ENCODE peak calls at places on chromosomes 12 and 14, in four cellular contexts. H is heart right ventricle, W is lower lobe of right lung, X is PC-3. F is an unnamed sample.

GRCh38 chr14:91292476-91292875 is 48.0 kb upstream of the GPR68 start:
- DNase-seq in H (no peak), W (peak; percentile 17), X (no peak), F (no peak)

GRCh38 chr14:56065621-56066295 is 52.5 kb upstream of the PELI2 start:
- DNase-seq in H (no peak), W (no peak), X (no peak), F (no peak)

GRCh38 chr14:69815556-69815955 is 18.5 kb upstream of the SLC10A1 start:
- DNase-seq in H (no peak), W (no peak), X (no peak), F (no peak)

GRCh38 chr14:40133484-40133883 is 701.3 kb upstream of the FBXO33 start:
- DNase-seq in H (no peak), W (no peak), X (no peak), F (no peak)

GRCh38 chr12:49897276-49897675 is 6.4 kb downstream of the FAIM2 start:
- DNase-seq in H (no peak), W (peak; percentile 30), X (no peak), F (no peak)

GRCh38 chr14:24277606-24278321 is 6.4 kb upstream of the RABGGTA start:
- DNase-seq in H (no peak), W (peak; percentile 77), X (no peak), F (no peak)

GRCh38 chr14:53472306-53472705 is 319.2 kb upstream of the DDHD1 start:
- DNase-seq in H (no peak), W (no peak), X (no peak), F (no peak)

GRCh38 chr12:94049718-94050117 is 98.7 kb upstream of the PLXNC1 start:
- DNase-seq in H (no peak), W (no peak), X (no peak), F (no peak)

GRCh38 chr12:99059824-99060526 is 414.9 kb downstream of the APAF1 start:
- DNase-seq in H (peak; percentile 26), W (no peak), X (peak; percentile 12), F (peak; percentile 67)

GRCh38 chr14:58662028-58662427 is 24.3 kb downstream of the DACT1 start:
- DNase-seq in H (no peak), W (no peak), X (no peak), F (no peak)

DNA sequence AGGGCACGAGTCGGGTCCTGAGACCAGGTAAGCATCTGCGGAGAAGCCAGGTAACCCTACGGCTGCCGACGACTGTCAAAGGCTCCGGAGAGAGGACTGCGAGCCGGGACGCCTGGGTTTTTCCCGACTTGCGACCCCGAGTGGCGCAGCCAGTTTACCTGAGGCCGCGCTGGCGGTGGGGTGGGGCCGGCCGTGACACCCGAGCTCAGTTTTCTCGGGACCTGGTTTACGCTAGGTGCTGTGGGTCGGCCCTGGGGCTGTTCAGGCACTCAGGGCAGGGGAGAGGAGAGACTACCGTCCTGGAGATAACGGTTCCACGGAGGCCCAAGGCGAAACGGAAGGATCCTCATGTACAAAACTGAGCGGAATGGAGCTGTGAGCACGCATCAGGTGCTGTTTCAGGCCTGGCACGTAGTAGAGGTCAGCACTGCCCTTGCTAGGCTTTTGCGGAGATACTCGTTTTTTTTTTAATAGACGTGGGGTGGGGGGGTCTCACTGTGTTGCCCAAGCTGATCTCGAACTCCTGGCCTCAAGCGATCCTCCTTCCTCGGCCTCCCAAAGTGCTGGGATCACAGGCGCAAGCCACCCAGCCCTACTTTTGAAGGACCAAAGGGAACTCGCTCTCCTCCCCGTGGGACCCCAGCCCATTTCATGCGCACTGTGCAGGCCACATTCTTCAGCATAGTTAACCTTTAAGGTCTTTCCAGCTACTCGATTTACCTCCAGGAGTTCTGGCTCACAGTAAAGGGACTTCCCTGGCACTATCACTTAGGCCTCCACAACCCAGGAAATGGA is 466 bp downstream of the MTRFR start:
- DNase-seq in H (no peak), W (no peak), X (peak; percentile 25), F (no peak)
- H3K4me1 ChIP-seq in H (peaks cover 48% of the 10 kb centered on the region), W (peaks cover 49% of the 10 kb centered on the region), X (peaks cover 24% of the 10 kb centered on the region), F (peaks cover 19% of the 10 kb centered on the region)

GRCh38 chr14:85701116-85701515 is 171.2 kb downstream of the FLRT2 start:
- DNase-seq in H (no peak), W (no peak), X (no peak), F (no peak)

GRCh38 chr14:85701763-85702162 is 171.8 kb downstream of the FLRT2 start:
- DNase-seq in H (no peak), W (no peak), X (no peak), F (no peak)

GRCh38 chr14:85702937-85703336 is 173.0 kb downstream of the FLRT2 start:
- DNase-seq in H (no peak), W (no peak), X (no peak), F (no peak)

GRCh38 chr14:85702191-85702590 is 172.2 kb downstream of the FLRT2 start:
- DNase-seq in H (no peak), W (no peak), X (no peak), F (no peak)
- TF ChIP-seq CTCF in H (no peak), W (no peak), X (no peak), F (no peak)

GRCh38 chr12:51970904-51971646 is 19.6 kb downstream of the ACVR1B start:
- DNase-seq in H (no peak), W (no peak), X (peak; percentile 59), F (no peak)
- H3K4me1 ChIP-seq in H (peaks cover 37% of the 10 kb centered on the region), W (peaks cover 63% of the 10 kb centered on the region), X (peaks cover 18% of the 10 kb centered on the region), F (no peaks in the 10 kb centered on the region)

GRCh38 chr12:110863161-110863560 is 16.4 kb downstream of the CCDC63 start:
- DNase-seq in H (no peak), W (no peak), X (no peak), F (no peak)

GRCh38 chr12:110858848-110859247 is 12.1 kb downstream of the CCDC63 start:
- DNase-seq in H (no peak), W (no peak), X (no peak), F (no peak)

GRCh38 chr12:110862331-110862730 is 15.5 kb downstream of the CCDC63 start:
- DNase-seq in H (no peak), W (no peak), X (no peak), F (no peak)

GRCh38 chr12:110860833-110861291 is 14.1 kb downstream of the CCDC63 start:
- DNase-seq in H (no peak), W (no peak), X (no peak), F (no peak)

DNA sequence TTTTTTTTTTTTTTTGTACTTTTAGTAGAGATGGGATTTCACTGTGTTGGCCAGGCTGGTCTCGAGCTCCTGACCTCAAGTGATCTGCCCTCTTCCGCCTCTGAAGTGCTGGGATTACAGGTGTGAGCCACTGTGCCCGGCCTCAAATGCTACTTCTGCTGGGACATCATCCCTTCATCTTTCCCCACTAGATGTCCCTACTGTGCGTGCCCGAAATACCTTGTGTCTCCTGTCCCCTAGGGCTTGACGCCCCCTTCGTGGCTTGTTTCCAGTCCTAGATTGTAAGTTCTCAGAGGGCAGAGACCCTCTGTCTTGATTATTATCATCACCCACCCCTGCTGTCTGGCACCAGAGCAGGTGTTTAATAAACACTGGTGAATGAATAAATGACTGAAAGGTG is 14.9 kb downstream of the CCDC63 start:
- DNase-seq in H (no peak), W (no peak), X (no peak), F (no peak)
- TF ChIP-seq CTCF in H (no peak), W (no peak), X (peak; percentile 42), F (no peak)

F was measured in ascending aorta.